ENCODE peak calls at places on chromosomes 16 and 17, in eight cellular contexts. S is psoas muscle, K is HL-60, H is fibroblast of pulmonary artery, M is stomach, T is Peyer's patch, E is left ventricle myocardium inferior, R is dorsolateral prefrontal cortex. G is an unnamed sample.
A peak's percentile ranks its signal among the peaks of the same experiment; 100 is the strongest.

GRCh38 chr17:77381731-77382130 is 241.0 kb downstream of the SEC14L1 start:
- DNase-seq in S (no peak), H (no peak), M (no peak), K (no peak), R (no peak), E (no peak), T (no peak), G (no peak)

GRCh38 chr17:80668375-80669149 is 123.9 kb downstream of the RPTOR start:
- DNase-seq in S (peak; percentile 41), R (no peak), E (no peak), K (no peak), M (no peak), T (no peak), H (no peak), G (no peak)

GRCh38 chr16:2244926-2245795 is 6.2 kb downstream of the ECI1 start:
- DNase-seq in T (no peak), M (no peak), E (no peak), K (no peak), S (no peak), H (no peak), R (no peak), G (no peak)

GRCh38 chr16:4913130-4913773 is 23.7 kb downstream of the PPL start:
- DNase-seq in S (no peak), H (no peak), E (no peak), K (no peak), R (no peak), T (no peak), M (no peak), G (no peak)

GRCh38 chr16:57781741-57782606 is 20.3 kb downstream of the KIFC3 start:
- DNase-seq in K (no peak), R (no peak), M (no peak), E (no peak), H (peak; percentile 55), S (no peak), T (no peak), G (no peak)

GRCh38 chr16:1938316-1938715 is 4.7 kb downstream of the MSRB1 start:
- DNase-seq in R (no peak), E (no peak), M (no peak), T (no peak), H (no peak), K (peak; percentile 97), S (no peak), G (no peak)

GRCh38 chr16:50056226-50056625 is 9.5 kb upstream of the HEATR3 start:
- DNase-seq in H (no peak), S (no peak), E (no peak), M (no peak), K (no peak), T (no peak), R (no peak), G (no peak)

GRCh38 chr17:68821860-68822693 is 133.1 kb downstream of the ABCA8 start:
- DNase-seq in E (no peak), S (no peak), T (no peak), M (no peak), K (no peak), R (no peak), H (peak; percentile 85), G (no peak)

GRCh38 chr17:80941743-80942211 is 49.9 kb upstream of the CHMP6 start:
- DNase-seq in T (no peak), E (no peak), S (peak; percentile 74), H (peak; percentile 39), K (no peak), R (peak; percentile 39), M (no peak), G (no peak)

GRCh38 chr16:67430504-67431076 is 331 bp upstream of the HSD11B2 start:
- DNase-seq in E (peak; percentile 29), T (no peak), K (no peak), S (no peak), R (no peak), M (peak; percentile 65), H (no peak), G (peak; percentile 16)

GRCh38 chr17:78925662-78926555 is 722 bp upstream of the TIMP2 start:
- DNase-seq in T (peak; percentile 31), E (peak; percentile 84), K (peak; percentile 58), M (peak; percentile 45), S (peak; percentile 88), R (peak; percentile 35), H (peak; percentile 86), G (peak; percentile 51)

GRCh38 chr17:10058924-10059683 is 139.3 kb downstream of the GAS7 start:
- DNase-seq in E (no peak), M (no peak), T (no peak), R (no peak), H (no peak), K (no peak), S (peak; percentile 60), G (no peak)

DNA sequence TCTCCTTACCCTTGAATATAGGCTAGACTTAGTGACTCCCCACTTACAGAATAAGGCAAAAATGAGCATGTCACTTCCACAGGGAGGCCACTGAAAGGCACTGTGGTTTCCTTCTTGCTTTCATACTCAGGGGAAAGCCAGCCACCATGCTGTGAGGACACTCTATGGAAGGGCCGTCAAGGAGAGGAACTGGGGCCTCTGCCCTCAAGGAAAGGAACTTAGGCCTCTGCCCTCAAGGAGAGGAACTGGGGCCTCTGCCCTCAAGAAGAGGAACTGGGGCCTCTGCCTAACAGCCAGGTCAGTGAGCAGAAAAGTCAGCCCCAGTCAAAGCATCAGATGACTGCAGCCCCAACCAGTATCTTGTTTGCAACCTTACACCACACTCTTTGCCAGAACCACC is 30.1 kb downstream of the VPS35 start:
- DNase-seq in S (no peak), R (no peak), H (no peak), E (no peak), K (peak; percentile 98), M (no peak), T (peak; percentile 34), G (no peak)
- TF ChIP-seq CTCF in S (no peak), R (no peak), H (no peak), E (no peak), K (no peak), M (no peak), T (no peak), G (no peak)

DNA sequence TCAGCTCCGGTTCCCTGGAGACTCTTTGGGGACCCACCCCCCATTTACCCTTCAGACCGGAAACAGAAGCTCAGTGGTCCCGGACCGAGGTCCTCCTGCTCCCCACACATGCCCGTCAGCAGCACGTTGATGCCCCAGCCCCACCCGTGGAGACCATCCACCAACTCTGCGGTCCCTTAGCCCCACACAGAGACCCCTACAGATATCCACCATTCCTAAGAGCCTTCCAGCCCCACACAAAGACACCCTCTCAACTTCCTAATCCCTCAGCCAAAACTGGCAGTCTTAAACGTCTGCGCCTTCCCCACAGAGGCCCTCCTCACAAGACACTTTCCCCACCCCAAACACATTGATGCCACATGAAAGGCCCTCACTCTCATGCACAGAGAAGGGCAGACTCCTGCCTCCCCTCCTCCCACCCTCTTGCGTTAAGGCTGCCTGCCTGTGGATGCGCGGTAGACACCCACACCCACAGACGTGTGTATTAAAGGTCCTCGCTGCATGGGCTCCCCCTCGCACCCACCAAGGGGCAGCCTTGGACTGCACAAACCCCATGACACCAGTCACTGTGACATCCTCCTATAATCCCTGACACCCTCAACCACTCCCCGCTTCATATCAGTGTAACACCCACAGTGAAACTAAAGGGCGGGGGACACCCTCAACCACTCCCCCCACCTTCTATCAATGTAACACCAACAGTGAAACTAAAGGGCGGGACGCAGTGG is 58.2 kb upstream of the RPH3AL start:
- DNase-seq in E (no peak), T (no peak), K (peak; percentile 43), S (no peak), H (peak; percentile 11), M (no peak), R (no peak), G (no peak)
- TF ChIP-seq CTCF in E (no peak), T (no peak), K (no peak), S (no peak), H (no peak), M (no peak), R (no peak), G (no peak)

DNA sequence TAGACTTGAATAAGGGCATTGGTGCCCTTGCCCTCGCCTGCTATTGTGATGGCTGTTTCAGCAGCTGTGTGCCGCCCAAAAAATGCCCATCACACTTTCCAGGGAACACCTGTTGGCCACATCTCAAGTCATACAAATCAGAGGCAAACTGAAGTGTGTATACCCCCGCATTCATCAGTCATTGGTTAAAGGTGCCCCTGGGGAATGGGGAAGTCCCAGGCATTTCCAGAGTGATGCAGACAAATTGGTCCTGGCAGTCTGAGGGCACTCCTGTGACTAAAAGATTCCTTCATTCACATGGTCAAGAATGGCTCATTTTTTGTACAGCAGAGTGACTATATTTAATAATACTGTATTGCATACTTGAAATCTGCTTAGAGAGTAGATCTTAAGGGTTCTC is 103.0 kb upstream of the TMEM97 start:
- DNase-seq in M (no peak), R (no peak), E (no peak), H (no peak), K (no peak), S (no peak), T (no peak), G (no peak)
- TF ChIP-seq CTCF in M (no peak), R (no peak), E (no peak), H (no peak), K (no peak), S (no peak), T (no peak), G (no peak)

GRCh38 chr17:16446338-16446983 is 31.1 kb downstream of the TRPV2 start:
- DNase-seq in M (no peak), E (no peak), S (no peak), R (no peak), H (no peak), T (no peak), K (no peak), G (no peak)
- TF ChIP-seq CTCF in M (no peak), E (no peak), S (no peak), R (no peak), H (no peak), T (no peak), K (no peak), G (no peak)

G was measured in endothelial cell.